ENCODE peak calls at places on chromosomes 16 and 17, in six cellular contexts. B is SK-N-SH, W is H1, Y is K562, K is HepG2, G is Panc1. Z is an unnamed sample.
A peak's percentile ranks its signal among the peaks of the same experiment; 100 is the strongest.

GRCh38 chr17:4582691-4583090 is 1.6 kb upstream of the SMTNL2 start:
- DNase-seq in B (no peak), W (no peak), K (no peak), G (no peak), Y (no peak), Z (no peak)

GRCh38 chr16:75263963-75264445 is 12.6 kb upstream of the BCAR1 start:
- DNase-seq in K (no peak), Y (no peak), W (no peak), B (peak; percentile 37), G (no peak), Z (no peak)

GRCh38 chr17:6071528-6072065 is 1.4 kb downstream of the WSCD1 start:
- DNase-seq in K (no peak), B (no peak), G (no peak), Y (no peak), W (no peak), Z (no peak)

GRCh38 chr17:55056530-55056929 is 88.0 kb downstream of the STXBP4 start:
- DNase-seq in G (no peak), B (peak; percentile 13), Y (no peak), K (peak; percentile 31), W (no peak), Z (no peak)

GRCh38 chr17:58402679-58403078 is 14.7 kb downstream of the RNF43 start:
- DNase-seq in G (no peak), W (no peak), B (no peak), Y (no peak), K (no peak), Z (peak; percentile 66)

GRCh38 chr17:74584714-74585113 is 7.4 kb downstream of the CD300LD start:
- DNase-seq in G (no peak), Y (no peak), W (no peak), B (no peak), K (no peak), Z (no peak)

GRCh38 chr17:560379-560935 is 154.2 kb downstream of the VPS53 start:
- DNase-seq in K (no peak), B (no peak), W (no peak), G (no peak), Y (no peak), Z (no peak)

GRCh38 chr17:49515196-49515770 is 20.2 kb downstream of the NGFR start:
- DNase-seq in Y (peak; percentile 80), K (peak; percentile 79), B (peak; percentile 97), W (peak; percentile 70), G (no peak), Z (peak; percentile 36)

GRCh38 chr16:58026705-58027340 is 1.3 kb downstream of the MMP15 start:
- DNase-seq in W (peak; percentile 64), K (no peak), G (no peak), B (peak; percentile 72), Y (peak; percentile 46), Z (no peak)

GRCh38 chr16:15518412-15519351 is 84.3 kb downstream of the BMERB1 start:
- DNase-seq in G (no peak), K (no peak), W (no peak), Y (no peak), B (no peak), Z (no peak)

GRCh38 chr16:13938480-13938879 is 18.5 kb downstream of the ERCC4 start:
- DNase-seq in W (no peak), K (no peak), G (no peak), B (no peak), Y (no peak), Z (no peak)

GRCh38 chr17:2259769-2260536 is 43.6 kb downstream of the SMG6 start:
- DNase-seq in K (no peak), Y (no peak), B (no peak), G (no peak), W (no peak), Z (no peak)

GRCh38 chr17:48051706-48052486 is 3.7 kb downstream of the NFE2L1 start:
- DNase-seq in K (peak; percentile 85), B (no peak), G (no peak), Y (peak; percentile 24), W (no peak), Z (no peak)

GRCh38 chr17:55089251-55089650 is 120.7 kb downstream of the STXBP4 start:
- DNase-seq in B (no peak), G (no peak), K (no peak), W (no peak), Y (no peak), Z (no peak)

GRCh38 chr16:83744521-83744981 is 63.2 kb upstream of the HSBP1 start:
- DNase-seq in K (no peak), G (no peak), B (no peak), W (no peak), Y (no peak), Z (no peak)

GRCh38 chr17:27918498-27918897 is 25.3 kb upstream of the LYRM9 start:
- DNase-seq in G (no peak), B (no peak), K (no peak), W (no peak), Y (no peak), Z (no peak)

GRCh38 chr16:64094170-64094960 is 1027.5 kb downstream of the CDH11 start:
- DNase-seq in K (no peak), Y (no peak), B (no peak), W (no peak), G (no peak), Z (no peak)

GRCh38 chr16:69087161-69087581 is 18.3 kb upstream of the HAS3 start:
- DNase-seq in K (no peak), W (no peak), G (no peak), B (no peak), Y (no peak), Z (no peak)

GRCh38 chr17:66426397-66427033 is 124.1 kb downstream of the PRKCA start:
- DNase-seq in K (peak; percentile 66), G (no peak), Y (peak; percentile 30), W (no peak), B (no peak), Z (peak; percentile 31)

GRCh38 chr17:77959926-77960521 is 1.5 kb downstream of the TNRC6C start:
- DNase-seq in G (no peak), W (no peak), B (peak; percentile 55), K (no peak), Y (no peak), Z (no peak)
- TF ChIP-seq SIN3A in G (no peak), W (no peak), B (no peak), K (no peak), Y (no peak), Z (no peak)

GRCh38 chr16:29898786-29899515 is 399 bp downstream of the SEZ6L2 start:
- DNase-seq in Y (peak; percentile 53), B (peak; percentile 92), W (peak; percentile 90), G (no peak), K (no peak), Z (no peak)
- TF ChIP-seq SIN3A in Y (no peak), B (no peak), W (no peak), G (no peak), K (no peak), Z (no peak)

DNA sequence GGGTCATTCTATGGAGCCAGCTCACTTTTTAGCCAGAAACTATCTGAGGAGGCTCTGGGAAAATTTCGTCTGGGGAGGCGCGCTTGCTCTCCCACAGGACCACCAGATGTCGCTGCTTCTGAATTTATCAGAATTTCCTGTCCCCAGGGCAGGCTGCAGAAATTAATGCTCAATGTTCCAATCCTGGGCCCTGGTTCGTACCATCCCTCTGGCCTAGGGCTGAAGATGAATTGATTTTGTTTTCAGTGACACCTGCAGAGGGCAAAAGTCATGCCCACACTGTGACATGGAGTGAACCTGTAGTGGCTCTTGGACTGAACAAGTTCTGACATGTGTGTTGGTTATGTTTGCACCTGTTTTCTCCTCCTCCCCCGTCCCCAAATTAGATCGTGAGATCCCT is 482.6 kb downstream of the NPIPA7 start:
- DNase-seq in W (peak; percentile 67), Y (peak; percentile 42), B (peak; percentile 71), G (peak; percentile 46), K (peak; percentile 49), Z (peak; percentile 18)
- TF ChIP-seq SIN3A in W (no peak), Y (no peak), B (no peak), G (no peak), K (no peak), Z (no peak)

DNA sequence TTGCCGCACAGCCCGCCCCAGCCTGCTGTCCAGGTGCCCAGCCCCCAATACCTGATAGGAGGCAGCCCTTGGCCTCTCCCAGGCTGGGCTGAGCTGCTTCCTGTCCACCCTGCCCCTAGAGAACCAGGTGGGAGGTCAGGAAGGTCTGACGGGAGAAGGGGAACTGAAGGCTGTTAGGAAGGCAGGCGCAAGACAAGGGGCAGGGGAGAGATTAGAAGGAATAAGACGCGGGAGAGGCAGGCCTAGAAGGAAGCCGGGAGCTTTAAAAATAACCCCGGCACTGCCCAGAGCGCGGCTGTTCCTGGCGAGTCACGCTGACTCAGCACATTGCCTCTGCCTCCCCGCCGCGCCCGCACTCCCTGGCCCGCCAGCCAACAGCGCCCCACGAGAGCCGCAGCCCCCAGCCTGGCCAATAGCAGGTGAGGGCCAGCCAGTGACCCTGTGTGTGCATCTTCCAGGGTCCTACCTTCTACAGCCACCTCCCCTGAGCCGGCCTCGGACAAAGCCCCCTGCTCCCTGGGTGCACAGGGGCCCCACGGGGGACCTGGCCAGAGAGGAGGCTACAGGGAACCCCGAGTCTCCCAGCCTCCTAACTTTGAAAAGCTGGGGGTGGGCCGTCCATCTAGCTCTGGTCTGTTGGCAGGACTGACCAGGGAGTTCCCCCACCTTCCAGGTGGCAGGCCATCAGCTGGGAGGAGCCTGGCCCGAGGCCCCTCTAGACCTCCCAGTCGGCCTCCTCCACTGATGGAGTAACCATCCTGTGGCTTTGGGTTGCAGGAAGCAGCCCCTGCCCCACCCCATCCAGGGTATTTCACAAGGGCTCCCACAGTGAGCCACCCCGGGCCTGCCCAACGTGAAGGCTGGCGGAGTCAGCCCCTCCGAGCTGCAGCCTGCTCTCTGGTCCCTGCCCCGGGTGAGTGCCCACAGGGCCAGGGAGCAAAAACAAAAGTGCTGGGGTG is 4.0 kb downstream of the MAFG start:
- DNase-seq in B (no peak), K (no peak), W (no peak), Y (peak; percentile 64), G (no peak), Z (peak; percentile 21)
- TF ChIP-seq SIN3A in B (no peak), K (no peak), W (peak; percentile 53), Y (peak; percentile 65), G (peak; percentile 78), Z (no peak)

DNA sequence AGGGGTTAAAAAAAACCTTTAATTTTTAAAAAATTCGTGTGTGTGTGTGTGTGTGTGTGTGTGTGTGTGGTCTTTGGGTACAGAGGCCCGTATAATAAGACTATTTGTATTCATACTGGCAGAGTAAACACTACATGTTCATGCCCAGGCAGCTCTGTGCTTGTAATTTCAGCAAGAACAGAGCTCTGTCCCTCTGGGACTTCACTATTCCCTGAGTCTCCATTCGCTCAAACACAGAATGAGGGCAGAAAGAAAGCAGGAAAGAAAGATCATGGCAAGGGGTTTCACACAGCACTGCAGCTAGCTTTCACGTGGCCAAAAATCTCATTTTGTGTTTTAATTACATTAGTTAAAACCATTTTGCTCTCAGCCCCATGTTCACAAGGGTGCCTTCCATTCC is 198.6 kb upstream of the C17orf78 start:
- DNase-seq in K (no peak), G (no peak), W (no peak), B (no peak), Y (no peak), Z (no peak)
- TF ChIP-seq SIN3A in K (no peak), G (no peak), W (no peak), B (no peak), Y (no peak), Z (no peak)

DNA sequence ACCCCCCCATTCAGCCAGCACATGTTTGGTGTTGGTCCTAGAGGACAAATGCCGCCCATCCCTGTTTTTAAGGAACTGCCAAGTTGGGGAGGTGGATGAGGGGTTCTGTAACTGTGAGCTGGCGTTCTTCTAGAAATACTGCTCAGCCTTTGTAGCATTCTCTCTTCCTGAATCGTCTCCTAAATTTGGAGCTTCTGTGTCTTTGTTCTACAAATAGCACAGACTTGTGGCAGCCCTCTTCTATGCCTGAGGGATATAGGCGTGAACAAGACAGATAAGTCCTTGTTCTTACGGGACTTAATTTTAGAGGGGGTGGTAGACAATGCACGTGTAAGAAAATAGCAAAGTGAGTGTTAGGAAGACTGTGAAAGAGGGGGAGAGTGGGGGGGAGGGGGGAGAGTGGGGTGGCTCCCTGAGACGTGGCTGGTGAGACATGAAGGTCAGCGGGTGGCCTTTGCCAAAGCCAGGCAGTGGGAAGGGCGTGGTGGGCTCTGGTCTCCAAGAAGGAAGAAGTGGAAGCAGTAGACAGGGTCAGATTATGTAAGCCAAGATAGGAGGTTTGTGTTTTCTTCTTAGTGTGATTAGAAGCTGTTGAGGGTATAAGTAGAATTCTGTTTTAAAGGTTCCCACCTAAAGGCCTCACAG is 9.9 kb downstream of the MFSD11 start:
- DNase-seq in B (no peak), G (no peak), W (no peak), K (no peak), Y (peak; percentile 17), Z (no peak)
- TF ChIP-seq SIN3A in B (no peak), G (no peak), W (no peak), K (no peak), Y (no peak), Z (no peak)